ENCODE peak calls at places on chromosomes 5 and 9, in nine cellular contexts. U is fibroblast of lung; Q is astrocyte; N is stomach; E is hepatocyte; D is astrocyte of the cerebellum; A is body of pancreas; O is CD8-positive, alpha-beta T cell; P is lower lobe of right lung. J is an unnamed sample.

GRCh38 chr9:129126789-129127618 is 15.8 kb downstream of the PTPA start:
- DNase-seq in U (no peak), Q (no peak), N (no peak), E (no peak), D (no peak), A (no peak), O (no peak), P (no peak), J (peak)

GRCh38 chr9:76901801-76902200 is 4.1 kb downstream of the PRUNE2 start:
- DNase-seq in U (no peak), Q (no peak), N (no peak), E (no peak), D (no peak), A (no peak), O (no peak), P (no peak), J (no peak)

GRCh38 chr9:81028504-81028903 is 660.8 kb downstream of the TLE1 start:
- DNase-seq in U (peak), Q (peak), N (no peak), E (no peak), D (peak), A (no peak), O (no peak), P (no peak), J (no peak)

GRCh38 chr5:143205386-143205785 is 198.1 kb downstream of the NR3C1 start:
- DNase-seq in U (peak), Q (peak), N (no peak), E (no peak), D (peak), A (no peak), O (no peak), P (no peak), J (no peak)

GRCh38 chr5:31156761-31157160 is 36.7 kb upstream of the CDH6 start:
- DNase-seq in U (no peak), Q (no peak), N (no peak), E (no peak), D (no peak), A (no peak), O (no peak), P (no peak), J (no peak)

GRCh38 chr9:136004712-136005111 is 43.5 kb upstream of the UBAC1 start:
- DNase-seq in U (no peak), Q (no peak), N (no peak), E (no peak), D (no peak), A (no peak), O (no peak), P (no peak), J (no peak)

GRCh38 chr5:113039229-113039628 is 62.6 kb downstream of the DCP2 start:
- DNase-seq in U (no peak), Q (no peak), N (no peak), E (no peak), D (no peak), A (no peak), O (no peak), P (no peak), J (no peak)

GRCh38 chr9:88949961-88950340 is 41.3 kb upstream of the S1PR3 start:
- DNase-seq in U (no peak), Q (peak), N (no peak), E (no peak), D (no peak), A (no peak), O (no peak), P (no peak), J (no peak)

GRCh38 chr5:142422426-142422825 is 97.6 kb upstream of the SPRY4 start:
- DNase-seq in U (peak), Q (peak), N (no peak), E (no peak), D (no peak), A (no peak), O (no peak), P (no peak), J (no peak)

GRCh38 chr9:31320507-31320906 is 1063.9 kb upstream of the ACO1 start:
- DNase-seq in U (no peak), Q (no peak), N (no peak), E (no peak), D (no peak), A (no peak), O (no peak), P (no peak), J (no peak)

GRCh38 chr9:31323726-31324444 is 1060.6 kb upstream of the ACO1 start:
- DNase-seq in U (no peak), Q (no peak), N (no peak), E (no peak), D (no peak), A (no peak), O (no peak), P (no peak), J (no peak)

GRCh38 chr9:31325778-31326177 is 1058.7 kb upstream of the ACO1 start:
- DNase-seq in U (no peak), Q (no peak), N (no peak), E (no peak), D (no peak), A (no peak), O (no peak), P (no peak), J (no peak)

GRCh38 chr9:31321256-31321655 is 1063.2 kb upstream of the ACO1 start:
- DNase-seq in U (no peak), Q (no peak), N (no peak), E (no peak), D (no peak), A (no peak), O (no peak), P (no peak), J (no peak)

GRCh38 chr9:31321686-31322085 is 1062.8 kb upstream of the ACO1 start:
- DNase-seq in U (no peak), Q (no peak), N (no peak), E (no peak), D (no peak), A (no peak), O (no peak), P (no peak), J (no peak)
- H3K4me3 ChIP-seq in U (no peak), Q (no peak), N (no peak), E (no peak), D (no peak), A (no peak), O (no peak), P (no peak), J (no peak)

GRCh38 chr9:77946969-77947368 is 84.6 kb downstream of the GNAQ start:
- DNase-seq in U (no peak), Q (no peak), N (peak), E (no peak), D (no peak), A (peak), O (no peak), P (peak), J (no peak)

GRCh38 chr9:77939149-77939668 is 92.4 kb downstream of the GNAQ start:
- DNase-seq in U (no peak), Q (peak), N (no peak), E (no peak), D (no peak), A (no peak), O (no peak), P (no peak), J (no peak)

GRCh38 chr9:77943053-77943452 is 88.6 kb downstream of the GNAQ start:
- DNase-seq in U (peak), Q (no peak), N (no peak), E (no peak), D (no peak), A (no peak), O (no peak), P (no peak), J (no peak)

GRCh38 chr9:77945798-77946197 is 85.8 kb downstream of the GNAQ start:
- DNase-seq in U (no peak), Q (peak), N (no peak), E (no peak), D (no peak), A (no peak), O (no peak), P (no peak), J (no peak)

GRCh38 chr9:77944556-77945261 is 86.9 kb downstream of the GNAQ start:
- DNase-seq in U (no peak), Q (no peak), N (no peak), E (peak), D (no peak), A (peak), O (no peak), P (peak), J (no peak)
- TF ChIP-seq CTCF in U (peak), Q (no peak), N (no peak), E (peak), D (peak), A (no peak), O (no peak), P (peak), J (no peak)

DNA sequence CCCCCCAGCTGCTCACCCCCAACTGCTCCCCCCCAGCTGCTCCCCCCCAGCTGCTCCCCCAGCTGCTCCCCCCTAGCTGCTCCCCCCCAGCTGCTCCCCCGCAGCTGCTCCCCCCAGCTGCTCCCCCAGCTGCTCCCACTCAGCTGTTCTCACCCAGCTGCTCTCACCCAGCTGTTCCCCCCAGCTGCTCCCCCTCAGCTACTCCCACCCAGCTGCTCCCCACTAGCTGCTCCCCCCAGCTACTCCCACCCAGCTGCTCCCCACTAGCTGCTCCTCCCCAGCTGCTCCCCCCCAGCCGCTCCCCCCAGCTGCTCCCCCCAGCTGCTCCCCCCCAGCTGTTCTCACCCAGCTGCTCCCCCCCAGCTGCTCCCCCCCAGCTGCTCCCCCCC is 22.8 kb upstream of the AHRR start:
- DNase-seq in U (no peak), Q (no peak), N (no peak), E (no peak), D (no peak), A (no peak), O (no peak), P (no peak), J (no peak)
- H3K4me3 ChIP-seq in U (no peak), Q (no peak), N (no peak), E (no peak), D (no peak), A (no peak), O (no peak), P (no peak), J (no peak)

DNA sequence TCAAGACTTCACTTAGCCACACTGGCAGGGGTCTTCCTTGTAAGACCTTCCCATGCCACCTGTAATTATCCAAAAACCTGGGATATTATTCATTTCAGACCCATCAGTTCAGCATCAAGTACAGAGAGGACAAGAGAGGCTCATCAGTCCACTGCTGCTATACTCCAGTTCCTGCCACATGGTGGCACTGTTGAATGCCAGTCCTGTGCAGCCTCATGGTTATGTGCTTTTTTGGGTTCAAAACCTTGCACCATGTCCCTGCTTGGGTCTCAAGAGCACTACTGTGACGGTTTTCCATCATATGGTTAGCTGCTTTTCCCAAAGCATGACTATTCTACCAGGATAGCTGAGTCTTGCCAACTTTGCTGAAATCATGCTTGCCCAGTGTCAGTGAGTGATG is 8.5 kb downstream of the PTGS1 start:
- DNase-seq in U (no peak), Q (no peak), N (no peak), E (no peak), D (no peak), A (no peak), O (no peak), P (no peak), J (no peak)
- TF ChIP-seq CTCF in U (peak), Q (peak), N (no peak), E (no peak), D (peak), A (no peak), O (no peak), P (peak), J (no peak)

DNA sequence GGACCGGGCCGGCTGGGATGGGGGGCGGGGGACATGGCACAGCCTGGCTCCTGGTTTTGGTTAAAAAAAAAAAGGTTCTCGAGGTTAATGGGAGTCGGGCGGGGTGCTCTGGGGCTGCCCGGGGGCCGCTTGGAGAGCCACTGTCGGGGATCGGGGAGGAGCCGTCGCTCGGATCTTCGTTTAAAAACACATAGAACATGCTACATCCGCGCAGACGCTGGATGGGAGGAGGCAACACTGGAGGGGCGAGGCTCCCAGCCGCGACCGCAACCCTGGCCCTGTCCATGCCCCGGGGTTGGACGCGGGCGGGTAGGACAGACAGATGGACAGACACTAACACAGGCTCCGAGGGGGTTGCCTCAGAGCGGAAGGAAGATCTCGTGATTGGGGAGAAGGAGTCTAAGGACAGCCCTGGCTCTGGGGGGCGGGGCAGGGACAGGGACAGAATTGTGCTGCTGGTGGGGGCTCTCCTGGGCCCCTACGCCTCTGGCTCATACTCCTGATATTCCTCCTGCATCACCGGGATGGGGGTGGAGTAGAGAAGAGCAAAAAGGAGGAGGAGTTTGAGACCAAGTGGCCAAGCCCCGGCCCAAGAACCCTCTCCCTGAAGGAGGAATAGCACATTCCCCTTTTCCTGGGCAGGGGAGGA is 9.9 kb downstream of the SNCB start:
- DNase-seq in U (peak), Q (no peak), N (no peak), E (no peak), D (no peak), A (no peak), O (no peak), P (no peak), J (no peak)
- H3K4me3 ChIP-seq in U (no peak), Q (peak), N (no peak), E (no peak), D (no peak), A (no peak), O (no peak), P (peak), J (peak)

J was measured in coronary artery.